ENCODE peak calls at places on chromosome 10, in eight cellular contexts. One of them, this sample, is unnamed.
A peak's percentile ranks its signal among the peaks of the same experiment; 100 is the strongest.

GRCh38 chr10:102514487-102515311 is 10.9 kb downstream of the SUFU start:
- DNase-seq in mammary epithelial cell: no peak
- DNase-seq in cardiac muscle cell: no peak
- DNase-seq in IMR-90: no peak
- DNase-seq in bronchial epithelial cell: no peak
- DNase-seq in PC-3: no peak
- DNase-seq in tibial nerve: no peak
- DNase-seq in foreskin fibroblast: no peak
- DNase-seq in this sample: peak; percentile 91

GRCh38 chr10:127012071-127012768 is 107.0 kb downstream of the DOCK1 start:
- DNase-seq in tibial nerve: no peak
- DNase-seq in mammary epithelial cell: no peak
- DNase-seq in bronchial epithelial cell: no peak
- DNase-seq in PC-3: no peak
- DNase-seq in cardiac muscle cell: no peak
- DNase-seq in IMR-90: no peak
- DNase-seq in foreskin fibroblast: no peak
- DNase-seq in this sample: no peak

GRCh38 chr10:132113766-132114365 is 48.1 kb downstream of the JAKMIP3 start:
- DNase-seq in IMR-90: no peak
- DNase-seq in PC-3: no peak
- DNase-seq in cardiac muscle cell: no peak
- DNase-seq in bronchial epithelial cell: no peak
- DNase-seq in foreskin fibroblast: no peak
- DNase-seq in tibial nerve: no peak
- DNase-seq in mammary epithelial cell: no peak
- DNase-seq in this sample: no peak

GRCh38 chr10:104580321-104580720 is 60.8 kb upstream of the SORCS3 start:
- DNase-seq in mammary epithelial cell: no peak
- DNase-seq in IMR-90: peak; percentile 38
- DNase-seq in PC-3: no peak
- DNase-seq in tibial nerve: no peak
- DNase-seq in cardiac muscle cell: no peak
- DNase-seq in bronchial epithelial cell: peak; percentile 75
- DNase-seq in foreskin fibroblast: peak; percentile 76
- DNase-seq in this sample: no peak

GRCh38 chr10:23912884-23913401 is 296.0 kb upstream of the KIAA1217 start:
- DNase-seq in mammary epithelial cell: no peak
- DNase-seq in bronchial epithelial cell: no peak
- DNase-seq in foreskin fibroblast: no peak
- DNase-seq in IMR-90: no peak
- DNase-seq in tibial nerve: no peak
- DNase-seq in PC-3: no peak
- DNase-seq in cardiac muscle cell: peak; percentile 14
- DNase-seq in this sample: no peak

GRCh38 chr10:97991875-97992274 is 38.5 kb downstream of the CRTAC1 start:
- DNase-seq in bronchial epithelial cell: peak; percentile 18
- DNase-seq in cardiac muscle cell: peak; percentile 87
- DNase-seq in tibial nerve: no peak
- DNase-seq in foreskin fibroblast: peak; percentile 39
- DNase-seq in PC-3: peak; percentile 33
- DNase-seq in mammary epithelial cell: peak; percentile 21
- DNase-seq in IMR-90: peak; percentile 17
- DNase-seq in this sample: no peak

GRCh38 chr10:128029731-128030369 is 96.4 kb downstream of the MKI67 start:
- DNase-seq in mammary epithelial cell: no peak
- DNase-seq in cardiac muscle cell: no peak
- DNase-seq in tibial nerve: no peak
- DNase-seq in bronchial epithelial cell: no peak
- DNase-seq in IMR-90: no peak
- DNase-seq in foreskin fibroblast: no peak
- DNase-seq in PC-3: no peak
- DNase-seq in this sample: no peak

GRCh38 chr10:74033724-74034123 is 35.8 kb downstream of the VCL start:
- DNase-seq in PC-3: no peak
- DNase-seq in foreskin fibroblast: no peak
- DNase-seq in bronchial epithelial cell: no peak
- DNase-seq in tibial nerve: no peak
- DNase-seq in IMR-90: no peak
- DNase-seq in cardiac muscle cell: no peak
- DNase-seq in mammary epithelial cell: no peak
- DNase-seq in this sample: no peak

GRCh38 chr10:70335246-70335613 is 47.2 kb downstream of the LRRC20 start:
- DNase-seq in cardiac muscle cell: no peak
- DNase-seq in tibial nerve: no peak
- DNase-seq in bronchial epithelial cell: no peak
- DNase-seq in IMR-90: no peak
- DNase-seq in foreskin fibroblast: peak; percentile 30
- DNase-seq in mammary epithelial cell: no peak
- DNase-seq in PC-3: no peak
- DNase-seq in this sample: no peak

GRCh38 chr10:47311193-47311899 is 10.9 kb upstream of the GDF2 start:
- DNase-seq in IMR-90: no peak
- DNase-seq in cardiac muscle cell: no peak
- DNase-seq in tibial nerve: no peak
- DNase-seq in mammary epithelial cell: no peak
- DNase-seq in foreskin fibroblast: no peak
- DNase-seq in PC-3: peak; percentile 41
- DNase-seq in bronchial epithelial cell: no peak
- DNase-seq in this sample: no peak

GRCh38 chr10:69449841-69450240 is 1.4 kb upstream of the TSPAN15 start:
- DNase-seq in foreskin fibroblast: peak; percentile 37
- DNase-seq in bronchial epithelial cell: peak; percentile 60
- DNase-seq in IMR-90: peak; percentile 13
- DNase-seq in mammary epithelial cell: no peak
- DNase-seq in tibial nerve: peak; percentile 63
- DNase-seq in PC-3: peak; percentile 98
- DNase-seq in cardiac muscle cell: peak; percentile 90
- DNase-seq in this sample: no peak

GRCh38 chr10:131846224-131847101 is 54.3 kb upstream of the PPP2R2D start:
- DNase-seq in mammary epithelial cell: no peak
- DNase-seq in PC-3: no peak
- DNase-seq in tibial nerve: no peak
- DNase-seq in foreskin fibroblast: no peak
- DNase-seq in bronchial epithelial cell: no peak
- DNase-seq in IMR-90: no peak
- DNase-seq in cardiac muscle cell: no peak
- DNase-seq in this sample: no peak

GRCh38 chr10:86299562-86299961 is 67.0 kb downstream of the GRID1 start:
- DNase-seq in cardiac muscle cell: no peak
- DNase-seq in foreskin fibroblast: no peak
- DNase-seq in PC-3: no peak
- DNase-seq in bronchial epithelial cell: no peak
- DNase-seq in mammary epithelial cell: no peak
- DNase-seq in IMR-90: no peak
- DNase-seq in tibial nerve: no peak
- DNase-seq in this sample: no peak

GRCh38 chr10:79052311-79053080 is 16.3 kb upstream of the ZMIZ1 start:
- DNase-seq in PC-3: peak; percentile 89
- DNase-seq in foreskin fibroblast: peak; percentile 25
- DNase-seq in tibial nerve: no peak
- DNase-seq in mammary epithelial cell: no peak
- DNase-seq in bronchial epithelial cell: peak; percentile 40
- DNase-seq in cardiac muscle cell: peak; percentile 57
- DNase-seq in IMR-90: no peak
- DNase-seq in this sample: no peak

GRCh38 chr10:129972966-129973673 is 9.0 kb upstream of the EBF3 start:
- DNase-seq in IMR-90: no peak
- DNase-seq in cardiac muscle cell: no peak
- DNase-seq in bronchial epithelial cell: no peak
- DNase-seq in foreskin fibroblast: no peak
- DNase-seq in mammary epithelial cell: no peak
- DNase-seq in PC-3: no peak
- DNase-seq in tibial nerve: no peak
- DNase-seq in this sample: no peak

GRCh38 chr10:25901199-25901598 is 32.8 kb upstream of the MYO3A start:
- DNase-seq in foreskin fibroblast: no peak
- DNase-seq in PC-3: no peak
- DNase-seq in cardiac muscle cell: no peak
- DNase-seq in tibial nerve: no peak
- DNase-seq in bronchial epithelial cell: no peak
- DNase-seq in IMR-90: no peak
- DNase-seq in mammary epithelial cell: no peak
- DNase-seq in this sample: no peak

GRCh38 chr10:4074559-4075407 is 289.8 kb upstream of the KLF6 start:
- DNase-seq in PC-3: no peak
- DNase-seq in cardiac muscle cell: no peak
- DNase-seq in foreskin fibroblast: no peak
- DNase-seq in mammary epithelial cell: peak; percentile 89
- DNase-seq in IMR-90: peak; percentile 52
- DNase-seq in bronchial epithelial cell: peak; percentile 94
- DNase-seq in tibial nerve: no peak
- DNase-seq in this sample: no peak

GRCh38 chr10:77251297-77252013 is 386.2 kb downstream of the KCNMA1 start:
- DNase-seq in cardiac muscle cell: peak; percentile 44
- DNase-seq in tibial nerve: no peak
- DNase-seq in foreskin fibroblast: peak; percentile 73
- DNase-seq in PC-3: peak; percentile 92
- DNase-seq in mammary epithelial cell: peak; percentile 29
- DNase-seq in IMR-90: peak; percentile 62
- DNase-seq in bronchial epithelial cell: peak; percentile 48
- DNase-seq in this sample: no peak

GRCh38 chr10:71396714-71397339 is at the start of gene CDH23:
- DNase-seq in cardiac muscle cell: peak; percentile 63
- DNase-seq in PC-3: no peak
- DNase-seq in mammary epithelial cell: no peak
- DNase-seq in bronchial epithelial cell: no peak
- DNase-seq in IMR-90: no peak
- DNase-seq in tibial nerve: no peak
- DNase-seq in foreskin fibroblast: peak; percentile 16
- DNase-seq in this sample: no peak
- H3K4me3 ChIP-seq in cardiac muscle cell: peak within 1 kb of the TSS; percentile 44
- H3K4me3 ChIP-seq in PC-3: no peak within 1 kb of the TSS
- H3K4me3 ChIP-seq in mammary epithelial cell: no peak within 1 kb of the TSS
- H3K4me3 ChIP-seq in bronchial epithelial cell: peak within 1 kb of the TSS; percentile 5
- H3K4me3 ChIP-seq in IMR-90: no peak within 1 kb of the TSS
- H3K4me3 ChIP-seq in tibial nerve: peak within 1 kb of the TSS; percentile 55
- H3K4me3 ChIP-seq in foreskin fibroblast: no peak within 1 kb of the TSS
- H3K4me3 ChIP-seq in this sample: no peak within 1 kb of the TSS

DNA sequence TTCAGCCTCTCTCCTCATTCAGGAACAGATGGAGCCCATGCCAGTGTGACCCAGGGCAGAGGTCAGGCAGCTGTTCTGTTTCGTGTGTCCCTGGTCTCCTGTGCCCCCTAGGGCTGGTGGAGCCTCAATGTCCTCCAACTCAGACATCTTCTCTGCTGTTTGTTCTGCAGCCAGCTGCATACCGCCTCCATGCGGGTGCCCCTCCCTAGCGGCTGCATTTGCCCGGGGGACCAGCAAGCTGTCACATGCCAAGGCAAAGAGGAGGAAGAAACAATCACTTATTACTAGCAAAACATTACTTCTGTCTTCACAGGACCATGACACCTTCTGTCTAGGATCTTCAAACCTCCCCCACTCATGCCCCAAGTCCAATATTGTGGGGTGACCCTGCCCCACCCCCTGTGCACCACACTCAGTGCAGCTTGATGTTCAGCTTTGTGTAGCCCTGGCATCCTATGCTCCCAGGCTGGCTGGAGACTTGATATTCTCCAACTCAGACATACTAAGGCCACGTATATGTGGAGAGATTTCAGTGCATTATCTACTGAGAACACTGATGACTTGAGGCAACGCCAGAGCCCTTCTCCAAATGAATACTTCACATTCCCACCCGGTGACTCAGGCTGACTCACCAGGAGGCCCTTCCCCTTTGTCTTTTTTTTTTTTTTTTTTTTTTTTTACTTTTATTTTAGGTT is 188.9 kb downstream of the SKIDA1 start:
- DNase-seq in PC-3: peak; percentile 94
- DNase-seq in cardiac muscle cell: peak; percentile 62
- DNase-seq in tibial nerve: no peak
- DNase-seq in mammary epithelial cell: peak; percentile 90
- DNase-seq in foreskin fibroblast: peak; percentile 96
- DNase-seq in bronchial epithelial cell: peak; percentile 95
- DNase-seq in IMR-90: peak; percentile 97
- DNase-seq in this sample: peak; percentile 92
- TF ChIP-seq CTCF in PC-3: no peak
- TF ChIP-seq CTCF in cardiac muscle cell: peak; percentile 14
- TF ChIP-seq CTCF in tibial nerve: no peak
- TF ChIP-seq CTCF in mammary epithelial cell: no peak
- TF ChIP-seq CTCF in foreskin fibroblast: no peak
- TF ChIP-seq CTCF in bronchial epithelial cell: peak; percentile 13
- TF ChIP-seq CTCF in IMR-90: no peak
- TF ChIP-seq CTCF in this sample: peak; percentile 41

DNA sequence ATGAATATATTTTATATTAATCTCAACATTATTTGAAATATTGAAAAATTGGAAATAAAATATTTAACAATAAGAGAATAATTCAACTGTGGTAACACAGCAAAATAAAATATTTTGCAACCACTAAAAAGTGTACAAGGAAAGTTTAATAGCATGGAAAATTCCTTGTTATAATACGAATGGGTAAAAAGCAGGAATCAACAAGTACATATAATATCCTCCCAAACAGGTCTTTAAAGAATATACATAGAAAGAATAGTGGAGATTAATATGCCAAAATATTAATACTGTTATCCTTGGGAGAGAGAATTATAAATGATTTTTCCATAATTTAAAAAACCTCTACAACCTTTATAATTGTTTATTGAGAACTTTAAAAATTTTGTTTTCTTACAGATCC is 1.0 kb downstream of the DNAJC12 start:
- DNase-seq in IMR-90: no peak
- DNase-seq in foreskin fibroblast: no peak
- DNase-seq in cardiac muscle cell: no peak
- DNase-seq in tibial nerve: no peak
- DNase-seq in mammary epithelial cell: no peak
- DNase-seq in bronchial epithelial cell: no peak
- DNase-seq in PC-3: no peak
- DNase-seq in this sample: no peak
- H3K4me3 ChIP-seq in IMR-90: no peak overlapping the region
- H3K4me3 ChIP-seq in foreskin fibroblast: no peak overlapping the region
- H3K4me3 ChIP-seq in cardiac muscle cell: peak overlapping the region; percentile 11
- H3K4me3 ChIP-seq in tibial nerve: no peak overlapping the region
- H3K4me3 ChIP-seq in mammary epithelial cell: no peak overlapping the region
- H3K4me3 ChIP-seq in bronchial epithelial cell: no peak overlapping the region
- H3K4me3 ChIP-seq in PC-3: peak overlapping the region; percentile 42
- H3K4me3 ChIP-seq in this sample: peak overlapping the region; percentile 52

DNA sequence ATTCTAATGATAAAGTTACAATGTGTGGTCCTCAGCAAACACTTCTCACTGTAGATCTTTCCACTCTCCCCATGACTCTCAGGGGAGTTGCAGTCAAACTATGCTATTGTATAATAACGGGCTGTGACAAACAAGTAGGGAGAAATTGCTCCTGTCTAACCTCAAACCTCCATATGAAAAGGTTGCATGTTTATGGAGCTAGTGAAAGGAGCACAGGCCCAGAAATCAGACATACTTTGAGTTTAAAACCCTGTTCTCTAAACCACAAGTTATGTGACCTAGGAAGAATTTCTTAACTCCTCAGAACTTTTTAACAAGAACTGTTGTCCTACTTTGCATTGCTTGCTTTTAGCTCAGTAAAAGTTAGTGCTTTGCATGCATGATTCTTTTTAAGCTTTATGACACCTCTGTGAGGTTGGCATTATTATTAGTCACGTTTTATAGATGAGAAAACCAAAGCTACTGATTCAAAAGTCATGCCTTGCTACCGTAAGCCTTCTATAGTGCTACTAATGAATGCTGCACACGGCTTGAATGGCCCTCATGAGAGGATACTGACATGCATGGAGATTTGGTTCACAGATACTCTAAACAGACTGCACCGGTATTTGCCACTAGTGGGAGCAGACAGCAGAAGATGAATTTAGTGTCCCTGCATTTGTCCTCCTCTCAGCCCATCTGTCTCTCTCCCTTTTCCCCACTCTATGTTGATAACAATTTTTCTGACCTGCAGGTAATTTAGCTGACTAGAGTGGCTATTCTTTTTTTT is 129.5 kb upstream of the PCGF5 start:
- DNase-seq in cardiac muscle cell: no peak
- DNase-seq in IMR-90: no peak
- DNase-seq in mammary epithelial cell: no peak
- DNase-seq in foreskin fibroblast: peak; percentile 22
- DNase-seq in tibial nerve: no peak
- DNase-seq in PC-3: no peak
- DNase-seq in bronchial epithelial cell: no peak
- DNase-seq in this sample: no peak
- TF ChIP-seq CTCF in cardiac muscle cell: peak; percentile 19
- TF ChIP-seq CTCF in IMR-90: peak; percentile 8
- TF ChIP-seq CTCF in mammary epithelial cell: no peak
- TF ChIP-seq CTCF in foreskin fibroblast: peak; percentile 12
- TF ChIP-seq CTCF in tibial nerve: no peak
- TF ChIP-seq CTCF in PC-3: peak; percentile 13
- TF ChIP-seq CTCF in bronchial epithelial cell: no peak
- TF ChIP-seq CTCF in this sample: peak; percentile 34